ENCODE peak calls at places on chromosomes 4 and X, in four cellular contexts. X is aorta; F is fibroblast of mammary gland; Y is effector memory CD4-positive, alpha-beta T cell. D is an unnamed sample.

GRCh38 chr4:25030283-25031076 is at the start of gene LGI2:
- DNase-seq in X (peak), Y (no peak), F (no peak), D (no peak)

GRCh38 chr4:125382995-125383394 is 68.2 kb downstream of the FAT4 start:
- DNase-seq in F (no peak), Y (no peak), X (no peak), D (no peak)

GRCh38 chrX:45322820-45323219 is 122.1 kb upstream of the DIPK2B start:
- DNase-seq in Y (no peak), F (peak), X (no peak), D (no peak)

GRCh38 chrX:20968996-20969395 is 405.2 kb upstream of the CNKSR2 start:
- DNase-seq in X (no peak), F (peak), Y (no peak), D (no peak)

GRCh38 chr4:177301127-177301639 is 8.5 kb upstream of the NEIL3 start:
- DNase-seq in Y (no peak), X (no peak), F (no peak), D (no peak)

GRCh38 chr4:4524364-4524763 is 17.5 kb downstream of the STX18 start:
- DNase-seq in Y (peak), X (no peak), F (no peak), D (no peak)

GRCh38 chrX:72569786-72570185 is 2.9 kb downstream of the HDAC8 start:
- DNase-seq in X (no peak), Y (no peak), F (peak), D (no peak)

GRCh38 chr4:90572996-90573395 is 445.8 kb downstream of the CCSER1 start:
- DNase-seq in Y (no peak), F (no peak), X (no peak), D (no peak)

GRCh38 chrX:117892469-117892868 is 224.1 kb downstream of the KLHL13 start:
- DNase-seq in Y (no peak), F (no peak), X (no peak), D (no peak)

GRCh38 chrX:9958183-9958582 is 9.0 kb upstream of the CLDN34 start:
- DNase-seq in Y (no peak), X (no peak), F (no peak), D (no peak)

GRCh38 chr4:92031825-92032224 is 271.9 kb upstream of the GRID2 start:
- DNase-seq in X (no peak), F (no peak), Y (no peak), D (no peak)

GRCh38 chr4:926538-926937 is 5.6 kb downstream of the GAK start:
- DNase-seq in F (peak), Y (no peak), X (no peak), D (no peak)

GRCh38 chrX:1417921-1418875 is 26.3 kb upstream of the SLC25A6 start:
- DNase-seq in F (no peak), X (peak), Y (no peak), D (no peak)

GRCh38 chrX:16002185-16002584 is 121.2 kb upstream of the GRPR start:
- DNase-seq in X (no peak), Y (no peak), F (no peak), D (no peak)

GRCh38 chrX:40063555-40063954 is 34.2 kb downstream of the BCOR start:
- DNase-seq in Y (no peak), F (no peak), X (no peak), D (no peak)

GRCh38 chrX:110734894-110735541 is 60.6 kb downstream of the CHRDL1 start:
- DNase-seq in Y (no peak), X (no peak), F (peak), D (no peak)

GRCh38 chrX:114841051-114841450 is 176.4 kb downstream of the IL13RA2 start:
- DNase-seq in Y (no peak), X (no peak), F (peak), D (no peak)

GRCh38 chrX:18596096-18596495 is 75.8 kb downstream of the RS1 start:
- DNase-seq in X (no peak), F (no peak), Y (no peak), D (no peak)

GRCh38 chr4:166886708-166887107 is 347.6 kb downstream of the SPOCK3 start:
- DNase-seq in F (no peak), Y (no peak), X (no peak), D (no peak)

GRCh38 chrX:73563740-73564073 is 710 bp downstream of the CHIC1 start:
- DNase-seq in Y (no peak), F (peak), X (no peak), D (no peak)

GRCh38 chr4:83170952-83171399 is 56.4 kb upstream of the PLAC8 start:
- DNase-seq in F (peak), X (no peak), Y (no peak), D (no peak)

GRCh38 chr4:113474017-113474416 is 287.5 kb downstream of the CAMK2D start:
- DNase-seq in F (peak), X (no peak), Y (no peak), D (no peak)

GRCh38 chr4:139438141-139438540 is 15.8 kb upstream of the RAB33B start:
- DNase-seq in Y (no peak), F (no peak), X (no peak), D (no peak)

GRCh38 chr4:25029479-25030282 is 1.1 kb downstream of the LGI2 start:
- DNase-seq in F (no peak), X (no peak), Y (no peak), D (no peak)

GRCh38 chr4:44447563-44448504 is 775 bp downstream of the KCTD8 start:
- DNase-seq in X (peak), F (peak), Y (no peak), D (peak)

GRCh38 chrX:52933976-52934703 is 24.2 kb downstream of the FAM156A start:
- DNase-seq in X (no peak), Y (no peak), F (no peak), D (no peak)

GRCh38 chrX:101659601-101660063 is at the start of gene ARMCX2:
- DNase-seq in X (peak), Y (no peak), F (peak), D (no peak)

GRCh38 chr4:127844605-127845116 is 36.0 kb upstream of the PLK4 start:
- DNase-seq in Y (no peak), F (peak), X (no peak), D (no peak)

GRCh38 chr4:19047481-19047880 is 1025.9 kb upstream of the LCORL start:
- DNase-seq in X (no peak), Y (no peak), F (peak), D (no peak)

GRCh38 chrX:43868791-43869190 is 13.5 kb downstream of the MAOB start:
- DNase-seq in Y (no peak), X (no peak), F (no peak), D (no peak)

GRCh38 chr4:54165438-54165837 is 63.7 kb upstream of the PDGFRA start:
- DNase-seq in Y (no peak), F (peak), X (no peak), D (no peak)

GRCh38 chr4:170008376-170008775 is 17.8 kb downstream of the MFAP3L start:
- DNase-seq in Y (no peak), F (no peak), X (no peak), D (no peak)

GRCh38 chr4:40196724-40197281 is at the start of gene RHOH:
- DNase-seq in Y (peak), X (no peak), F (no peak), D (no peak)

GRCh38 chr4:39201963-39202362 is 19.6 kb downstream of the WDR19 start:
- DNase-seq in F (no peak), Y (no peak), X (no peak), D (no peak)

GRCh38 chr4:80219301-80220025 is 22.2 kb downstream of the PRDM8 start:
- DNase-seq in Y (no peak), X (no peak), F (peak), D (no peak)

GRCh38 chr4:125244848-125245450 is 69.8 kb upstream of the FAT4 start:
- DNase-seq in X (no peak), F (peak), Y (no peak), D (no peak)

GRCh38 chr4:20127626-20128025 is 124.1 kb upstream of the SLIT2 start:
- DNase-seq in F (peak), X (no peak), Y (no peak), D (no peak)

GRCh38 chr4:169337510-169337909 is 66.8 kb upstream of the SH3RF1 start:
- DNase-seq in F (peak), X (no peak), Y (no peak), D (no peak)

GRCh38 chrX:133986008-133986683 is 752 bp upstream of the GPC3 start:
- DNase-seq in F (no peak), Y (no peak), X (no peak), D (no peak)

GRCh38 chrX:133983243-133983973 is 2.0 kb downstream of the GPC3 start:
- DNase-seq in X (no peak), F (no peak), Y (no peak), D (no peak)

GRCh38 chrX:133985164-133986007 is at the start of gene GPC3:
- DNase-seq in F (peak), X (peak), Y (peak), D (peak)

GRCh38 chrX:133984857-133985163 is 584 bp downstream of the GPC3 start:
- DNase-seq in X (no peak), F (no peak), Y (no peak), D (no peak)

GRCh38 chrX:133983974-133984578 is 1.3 kb downstream of the GPC3 start:
- DNase-seq in X (no peak), F (no peak), Y (no peak), D (peak)
- H3K4me3 ChIP-seq in X (no peak), F (no peak), Y (no peak), D (no peak)

DNA sequence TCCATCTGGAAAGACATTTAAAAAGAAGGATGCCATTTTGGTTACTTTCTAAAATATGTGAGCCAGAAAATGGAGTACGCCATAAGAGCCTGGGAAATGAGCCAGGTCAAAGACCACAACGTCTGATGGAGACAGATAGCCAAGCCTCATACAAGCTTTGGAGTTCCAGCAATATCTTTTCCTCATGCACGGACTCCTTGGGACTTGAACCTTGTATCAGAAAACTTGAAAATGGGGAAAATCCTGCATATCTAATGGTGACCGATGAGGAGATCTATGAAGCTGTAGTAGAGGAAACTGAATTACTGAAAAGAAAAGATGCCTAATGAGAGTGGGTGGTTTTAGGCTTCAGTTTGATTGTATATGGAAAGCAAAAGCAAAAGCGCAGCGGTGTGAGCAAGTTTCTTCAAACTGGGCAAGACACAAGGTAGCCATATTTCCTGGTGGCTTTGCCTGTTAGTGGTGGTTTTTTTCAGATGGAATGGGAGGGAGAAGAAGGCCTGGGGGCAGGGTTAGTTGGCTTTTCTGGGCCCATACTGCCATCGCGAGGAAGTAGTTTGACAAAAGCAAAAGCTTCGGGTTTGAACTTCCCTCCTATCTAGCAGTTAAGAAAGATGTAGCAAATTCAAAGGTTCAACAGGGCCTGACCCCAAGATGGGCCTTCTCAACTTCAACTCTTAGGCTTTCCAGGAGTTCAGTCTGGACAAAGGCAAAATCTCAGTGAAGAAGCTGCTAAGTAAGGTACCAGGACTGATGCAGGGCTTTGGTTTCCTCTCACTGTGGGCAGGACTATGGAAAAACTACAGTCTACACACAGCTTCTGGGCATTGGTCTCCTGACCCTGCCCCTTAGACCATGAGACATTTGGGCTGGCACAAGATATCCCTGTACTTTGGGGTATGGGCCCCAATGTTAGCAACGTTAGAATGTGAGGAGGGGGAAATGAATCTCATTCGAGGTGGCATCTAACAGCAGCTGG is 210.0 kb upstream of the STK26 start:
- DNase-seq in X (peak), Y (peak), F (peak), D (no peak)
- H3K4me3 ChIP-seq in X (peak), Y (peak), F (peak), D (no peak)

GRCh38 chr4:188911707-188912106 is 772.5 kb downstream of the TRIML1 start:
- DNase-seq in Y (no peak), X (no peak), F (no peak), D (no peak)
- H3K4me3 ChIP-seq in Y (no peak), X (no peak), F (no peak), D (no peak)

GRCh38 chrX:135382260-135382659 is 39.5 kb upstream of the SMIM10L2A start:
- DNase-seq in X (no peak), F (no peak), Y (no peak), D (no peak)
- H3K4me3 ChIP-seq in X (no peak), F (no peak), Y (no peak), D (no peak)

GRCh38 chr4:105145059-105145912 is 1.4 kb upstream of the TET2 start:
- DNase-seq in F (peak), X (no peak), Y (no peak), D (no peak)
- H3K4me3 ChIP-seq in F (peak), X (peak), Y (peak), D (peak)

GRCh38 chr4:23889814-23890269 is at the start of gene PPARGC1A:
- DNase-seq in F (peak), Y (no peak), X (peak), D (no peak)

GRCh38 chr4:23890369-23891063 is 669 bp upstream of the PPARGC1A start:
- DNase-seq in F (no peak), Y (no peak), X (no peak), D (no peak)

GRCh38 chr4:23897564-23898109 is 7.8 kb upstream of the PPARGC1A start:
- DNase-seq in F (no peak), Y (no peak), X (no peak), D (no peak)

GRCh38 chr4:23891064-23891421 is 1.2 kb upstream of the PPARGC1A start:
- DNase-seq in Y (no peak), X (no peak), F (no peak), D (no peak)

DNA sequence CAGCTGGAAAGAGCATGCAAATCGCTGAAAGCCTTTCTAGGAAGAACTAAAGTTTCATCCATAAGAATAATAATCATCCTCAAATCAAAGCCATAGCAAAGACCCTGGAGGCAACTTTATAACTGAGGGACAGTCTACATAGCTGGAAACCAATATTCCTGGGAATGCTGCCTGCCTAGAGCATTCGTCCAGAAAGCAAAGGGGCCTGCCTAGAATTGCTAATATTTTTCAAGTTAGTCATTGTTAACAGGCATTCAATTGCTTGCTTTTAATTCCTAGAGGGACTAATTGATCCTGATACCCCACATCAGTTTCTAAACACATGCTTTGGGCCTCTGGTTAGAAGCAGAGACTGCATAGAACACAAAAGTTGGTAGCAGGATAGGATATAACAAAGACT is 4.2 kb upstream of the PPARGC1A start:
- DNase-seq in Y (no peak), F (no peak), X (no peak), D (no peak)
- H3K4me3 ChIP-seq in Y (no peak), F (no peak), X (no peak), D (no peak)

GRCh38 chr4:2867758-2868491 is 24.3 kb downstream of the ADD1 start:
- DNase-seq in Y (no peak), F (no peak), X (no peak), D (no peak)

GRCh38 chr4:2868840-2869487 is 25.3 kb downstream of the ADD1 start:
- DNase-seq in Y (no peak), F (no peak), X (no peak), D (no peak)

GRCh38 chr4:2866160-2866861 is 22.7 kb downstream of the ADD1 start:
- DNase-seq in X (no peak), F (no peak), Y (no peak), D (no peak)

GRCh38 chr4:2865381-2865780 is 21.7 kb downstream of the ADD1 start:
- DNase-seq in F (no peak), X (no peak), Y (no peak), D (no peak)

DNA sequence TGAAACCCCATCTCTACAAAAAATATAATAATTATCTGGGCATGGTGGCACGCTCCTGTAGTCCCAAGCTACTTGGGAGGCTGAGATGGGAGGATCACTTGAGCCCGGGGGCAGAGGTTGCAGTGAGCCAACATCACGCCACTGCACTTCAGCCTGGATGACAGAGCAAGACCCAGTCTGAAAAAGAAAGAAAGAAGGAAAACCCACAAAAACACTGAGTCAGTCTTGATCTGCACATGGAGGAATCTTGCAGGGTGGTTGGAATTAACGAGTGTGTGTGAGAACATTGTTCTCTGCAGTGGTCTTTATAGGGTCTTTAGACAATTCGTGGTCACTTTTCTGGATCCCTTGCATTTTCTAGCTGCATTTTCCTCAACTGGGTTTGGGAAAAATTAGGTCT is 23.2 kb downstream of the ADD1 start:
- DNase-seq in F (peak), Y (no peak), X (no peak), D (no peak)
- H3K4me3 ChIP-seq in F (no peak), Y (no peak), X (no peak), D (no peak)

DNA sequence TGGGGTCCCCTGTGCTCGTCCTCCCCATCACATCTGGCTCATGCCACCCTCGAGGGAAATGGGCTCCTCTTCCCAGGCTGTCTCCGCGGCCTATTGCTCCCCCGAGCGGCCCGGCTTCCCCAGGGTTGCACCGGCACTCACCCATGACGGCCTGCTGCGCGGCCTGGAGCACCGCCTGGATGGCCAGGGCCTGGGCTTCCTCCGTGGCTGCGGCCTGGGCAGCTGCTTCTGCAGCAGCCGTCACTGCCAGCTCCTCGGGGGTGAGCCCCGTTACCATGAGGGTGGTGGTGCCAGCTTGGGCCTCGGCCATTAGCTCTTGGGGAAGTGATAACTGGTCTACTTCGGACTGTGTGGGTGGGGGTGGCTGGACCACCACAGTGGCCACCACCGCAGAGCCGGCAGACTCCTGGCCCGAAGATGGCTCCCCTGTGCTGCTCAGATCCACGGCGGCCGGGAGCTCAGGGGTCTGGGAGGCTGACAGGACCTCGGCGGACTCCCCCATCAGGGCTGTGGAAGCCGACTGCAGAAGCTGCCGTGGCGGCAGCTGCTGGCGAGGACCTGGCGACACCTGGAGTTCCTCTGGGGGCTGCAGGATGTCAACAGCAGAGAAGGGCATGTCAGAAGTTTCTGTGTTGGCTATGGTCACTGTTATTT is 8.1 kb upstream of the RENBP start:
- DNase-seq in X (no peak), Y (no peak), F (no peak), D (no peak)
- H3K4me3 ChIP-seq in X (no peak), Y (no peak), F (no peak), D (no peak)

GRCh38 chrX:136779346-136779781 is 1.4 kb downstream of the ARHGEF6 start:
- DNase-seq in X (no peak), Y (no peak), F (no peak), D (no peak)
- H3K4me3 ChIP-seq in X (no peak), Y (peak), F (no peak), D (no peak)

DNA sequence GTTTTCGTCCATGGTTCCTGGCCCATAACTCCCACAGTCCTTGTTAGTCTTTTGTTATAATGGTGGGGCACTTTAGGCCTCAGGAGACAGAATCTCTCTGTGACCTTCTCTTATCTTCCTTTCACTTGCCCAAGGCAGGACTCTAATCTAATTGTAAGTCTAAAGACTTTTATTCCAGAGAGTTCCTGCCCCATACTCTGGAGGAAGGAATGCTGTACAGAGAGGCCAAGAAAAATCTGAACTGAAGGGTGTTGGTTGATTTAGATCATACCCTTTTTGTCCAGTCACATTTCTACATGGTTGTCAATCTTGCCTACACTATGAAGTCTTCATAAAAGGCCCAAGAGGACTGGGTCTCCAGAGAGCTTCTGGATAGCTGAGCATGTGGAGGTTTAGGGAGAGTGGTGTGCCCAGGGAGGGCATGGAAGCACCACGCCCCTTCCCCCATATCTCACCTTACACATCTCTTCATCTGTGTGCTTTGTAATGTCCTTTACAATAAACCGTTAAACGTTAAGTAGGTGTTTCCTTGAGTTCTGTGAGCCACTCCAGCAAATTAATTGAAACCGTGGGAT is 84.5 kb downstream of the AFF1 start:
- DNase-seq in Y (no peak), X (no peak), F (no peak), D (no peak)
- H3K4me3 ChIP-seq in Y (no peak), X (no peak), F (no peak), D (no peak)